ENCODE peak calls at places on chromosome 3, in six cellular contexts. One of them, this sample, is unnamed.
A peak's percentile ranks its signal among the peaks of the same experiment; 100 is the strongest.

GRCh38 chr3:52244061-52244628 is 1.4 kb upstream of the PPM1M start:
- DNase-seq in fibroblast of villous mesenchyme: peak; percentile 29
- DNase-seq in AG09319: no peak
- DNase-seq in HepG2: no peak
- DNase-seq in activated CD8-positive, alpha-beta T cell treated with anti-CD3 and anti-CD28 coated beads for 36 hours: peak; percentile 78
- DNase-seq in natural killer cell: peak; percentile 21
- DNase-seq in this sample: peak; percentile 58

GRCh38 chr3:161406594-161407555 is 35.6 kb upstream of the SPTSSB start:
- DNase-seq in fibroblast of villous mesenchyme: no peak
- DNase-seq in AG09319: no peak
- DNase-seq in HepG2: no peak
- DNase-seq in activated CD8-positive, alpha-beta T cell treated with anti-CD3 and anti-CD28 coated beads for 36 hours: peak; percentile 30
- DNase-seq in natural killer cell: no peak
- DNase-seq in this sample: no peak

GRCh38 chr3:129413687-129414506 is 14.5 kb downstream of the EFCAB12 start:
- DNase-seq in fibroblast of villous mesenchyme: peak; percentile 99
- DNase-seq in AG09319: peak; percentile 19
- DNase-seq in HepG2: peak; percentile 91
- DNase-seq in activated CD8-positive, alpha-beta T cell treated with anti-CD3 and anti-CD28 coated beads for 36 hours: no peak
- DNase-seq in natural killer cell: no peak
- DNase-seq in this sample: no peak

GRCh38 chr3:141387446-141388030 is 19.2 kb downstream of the ZBTB38 start:
- DNase-seq in fibroblast of villous mesenchyme: no peak
- DNase-seq in AG09319: no peak
- DNase-seq in HepG2: no peak
- DNase-seq in activated CD8-positive, alpha-beta T cell treated with anti-CD3 and anti-CD28 coated beads for 36 hours: no peak
- DNase-seq in natural killer cell: no peak
- DNase-seq in this sample: no peak

GRCh38 chr3:52032702-52033408 is 23.5 kb downstream of the DUSP7 start:
- DNase-seq in fibroblast of villous mesenchyme: no peak
- DNase-seq in AG09319: no peak
- DNase-seq in HepG2: no peak
- DNase-seq in activated CD8-positive, alpha-beta T cell treated with anti-CD3 and anti-CD28 coated beads for 36 hours: no peak
- DNase-seq in natural killer cell: no peak
- DNase-seq in this sample: no peak

GRCh38 chr3:17258823-17259436 is 374.2 kb downstream of the PLCL2 start:
- DNase-seq in fibroblast of villous mesenchyme: peak; percentile 41
- DNase-seq in AG09319: peak; percentile 8
- DNase-seq in HepG2: peak; percentile 14
- DNase-seq in activated CD8-positive, alpha-beta T cell treated with anti-CD3 and anti-CD28 coated beads for 36 hours: peak; percentile 21
- DNase-seq in natural killer cell: no peak
- DNase-seq in this sample: no peak

GRCh38 chr3:40713795-40714194 is 189.0 kb downstream of the ZNF621 start:
- DNase-seq in fibroblast of villous mesenchyme: no peak
- DNase-seq in AG09319: no peak
- DNase-seq in HepG2: no peak
- DNase-seq in activated CD8-positive, alpha-beta T cell treated with anti-CD3 and anti-CD28 coated beads for 36 hours: no peak
- DNase-seq in natural killer cell: no peak
- DNase-seq in this sample: no peak

GRCh38 chr3:69410301-69410700 is 24.4 kb upstream of the FRMD4B start:
- DNase-seq in fibroblast of villous mesenchyme: peak; percentile 64
- DNase-seq in AG09319: peak; percentile 22
- DNase-seq in HepG2: peak; percentile 48
- DNase-seq in activated CD8-positive, alpha-beta T cell treated with anti-CD3 and anti-CD28 coated beads for 36 hours: peak; percentile 86
- DNase-seq in natural killer cell: peak; percentile 43
- DNase-seq in this sample: no peak

GRCh38 chr3:45216210-45216609 is 9.9 kb downstream of the TMEM158 start:
- DNase-seq in fibroblast of villous mesenchyme: no peak
- DNase-seq in AG09319: no peak
- DNase-seq in HepG2: no peak
- DNase-seq in activated CD8-positive, alpha-beta T cell treated with anti-CD3 and anti-CD28 coated beads for 36 hours: no peak
- DNase-seq in natural killer cell: no peak
- DNase-seq in this sample: no peak

GRCh38 chr3:143951351-143951971 is 20.2 kb upstream of the DIPK2A start:
- DNase-seq in fibroblast of villous mesenchyme: peak; percentile 53
- DNase-seq in AG09319: no peak
- DNase-seq in HepG2: peak; percentile 34
- DNase-seq in activated CD8-positive, alpha-beta T cell treated with anti-CD3 and anti-CD28 coated beads for 36 hours: peak; percentile 58
- DNase-seq in natural killer cell: no peak
- DNase-seq in this sample: no peak

GRCh38 chr3:35295875-35296274 is 343.4 kb upstream of the ARPP21 start:
- DNase-seq in fibroblast of villous mesenchyme: no peak
- DNase-seq in AG09319: no peak
- DNase-seq in HepG2: no peak
- DNase-seq in activated CD8-positive, alpha-beta T cell treated with anti-CD3 and anti-CD28 coated beads for 36 hours: no peak
- DNase-seq in natural killer cell: no peak
- DNase-seq in this sample: no peak

GRCh38 chr3:103919327-103919726 is 1447.4 kb upstream of the ALCAM start:
- DNase-seq in fibroblast of villous mesenchyme: no peak
- DNase-seq in AG09319: no peak
- DNase-seq in HepG2: no peak
- DNase-seq in activated CD8-positive, alpha-beta T cell treated with anti-CD3 and anti-CD28 coated beads for 36 hours: no peak
- DNase-seq in natural killer cell: no peak
- DNase-seq in this sample: no peak

GRCh38 chr3:111729087-111729846 is 129.8 kb upstream of the PHLDB2 start:
- DNase-seq in fibroblast of villous mesenchyme: peak; percentile 74
- DNase-seq in AG09319: peak; percentile 66
- DNase-seq in HepG2: no peak
- DNase-seq in activated CD8-positive, alpha-beta T cell treated with anti-CD3 and anti-CD28 coated beads for 36 hours: no peak
- DNase-seq in natural killer cell: no peak
- DNase-seq in this sample: no peak

GRCh38 chr3:178112134-178112533 is 424.1 kb upstream of the KCNMB2 start:
- DNase-seq in fibroblast of villous mesenchyme: no peak
- DNase-seq in AG09319: no peak
- DNase-seq in HepG2: no peak
- DNase-seq in activated CD8-positive, alpha-beta T cell treated with anti-CD3 and anti-CD28 coated beads for 36 hours: peak; percentile 49
- DNase-seq in natural killer cell: no peak
- DNase-seq in this sample: no peak

GRCh38 chr3:69871256-69871655 is 128.3 kb upstream of the SAMMSON start:
- DNase-seq in fibroblast of villous mesenchyme: no peak
- DNase-seq in AG09319: no peak
- DNase-seq in HepG2: no peak
- DNase-seq in activated CD8-positive, alpha-beta T cell treated with anti-CD3 and anti-CD28 coated beads for 36 hours: no peak
- DNase-seq in natural killer cell: no peak
- DNase-seq in this sample: no peak

GRCh38 chr3:105365536-105366301 is 990 bp upstream of the ALCAM start:
- DNase-seq in fibroblast of villous mesenchyme: peak; percentile 64
- DNase-seq in AG09319: no peak
- DNase-seq in HepG2: no peak
- DNase-seq in activated CD8-positive, alpha-beta T cell treated with anti-CD3 and anti-CD28 coated beads for 36 hours: no peak
- DNase-seq in natural killer cell: no peak
- DNase-seq in this sample: no peak

GRCh38 chr3:27681249-27681748 is 40.8 kb downstream of the EOMES start:
- DNase-seq in fibroblast of villous mesenchyme: peak; percentile 80
- DNase-seq in AG09319: peak; percentile 77
- DNase-seq in HepG2: peak; percentile 74
- DNase-seq in activated CD8-positive, alpha-beta T cell treated with anti-CD3 and anti-CD28 coated beads for 36 hours: peak; percentile 16
- DNase-seq in natural killer cell: no peak
- DNase-seq in this sample: no peak

GRCh38 chr3:101091489-101091888 is 98.3 kb upstream of the ABI3BP start:
- DNase-seq in fibroblast of villous mesenchyme: no peak
- DNase-seq in AG09319: no peak
- DNase-seq in HepG2: peak; percentile 5
- DNase-seq in activated CD8-positive, alpha-beta T cell treated with anti-CD3 and anti-CD28 coated beads for 36 hours: no peak
- DNase-seq in natural killer cell: no peak
- DNase-seq in this sample: no peak

GRCh38 chr3:157329541-157329940 is 107.1 kb upstream of the PTX3 start:
- DNase-seq in fibroblast of villous mesenchyme: peak; percentile 28
- DNase-seq in AG09319: no peak
- DNase-seq in HepG2: no peak
- DNase-seq in activated CD8-positive, alpha-beta T cell treated with anti-CD3 and anti-CD28 coated beads for 36 hours: no peak
- DNase-seq in natural killer cell: no peak
- DNase-seq in this sample: no peak

GRCh38 chr3:105853801-105854432 is 14.9 kb downstream of the CBLB start:
- DNase-seq in fibroblast of villous mesenchyme: no peak
- DNase-seq in AG09319: no peak
- DNase-seq in HepG2: no peak
- DNase-seq in activated CD8-positive, alpha-beta T cell treated with anti-CD3 and anti-CD28 coated beads for 36 hours: peak; percentile 42
- DNase-seq in natural killer cell: no peak
- DNase-seq in this sample: peak; percentile 46

GRCh38 chr3:141362736-141363135 is 5.6 kb upstream of the ZBTB38 start:
- DNase-seq in fibroblast of villous mesenchyme: no peak
- DNase-seq in AG09319: no peak
- DNase-seq in HepG2: no peak
- DNase-seq in activated CD8-positive, alpha-beta T cell treated with anti-CD3 and anti-CD28 coated beads for 36 hours: no peak
- DNase-seq in natural killer cell: no peak
- DNase-seq in this sample: no peak

GRCh38 chr3:138440596-138440995 is 6.2 kb downstream of the ESYT3 start:
- DNase-seq in fibroblast of villous mesenchyme: no peak
- DNase-seq in AG09319: no peak
- DNase-seq in HepG2: no peak
- DNase-seq in activated CD8-positive, alpha-beta T cell treated with anti-CD3 and anti-CD28 coated beads for 36 hours: no peak
- DNase-seq in natural killer cell: no peak
- DNase-seq in this sample: no peak

GRCh38 chr3:139235192-139235591 is 108.6 kb upstream of the MRPS22 start:
- DNase-seq in fibroblast of villous mesenchyme: peak; percentile 10
- DNase-seq in AG09319: no peak
- DNase-seq in HepG2: no peak
- DNase-seq in activated CD8-positive, alpha-beta T cell treated with anti-CD3 and anti-CD28 coated beads for 36 hours: no peak
- DNase-seq in natural killer cell: no peak
- DNase-seq in this sample: no peak

GRCh38 chr3:177050466-177051237 is 146.6 kb downstream of the TBL1XR1 start:
- DNase-seq in fibroblast of villous mesenchyme: peak; percentile 88
- DNase-seq in AG09319: no peak
- DNase-seq in HepG2: peak; percentile 13
- DNase-seq in activated CD8-positive, alpha-beta T cell treated with anti-CD3 and anti-CD28 coated beads for 36 hours: no peak
- DNase-seq in natural killer cell: no peak
- DNase-seq in this sample: no peak

GRCh38 chr3:69306239-69307185 is 79.4 kb downstream of the FRMD4B start:
- DNase-seq in fibroblast of villous mesenchyme: peak; percentile 94
- DNase-seq in AG09319: peak; percentile 57
- DNase-seq in HepG2: peak; percentile 80
- DNase-seq in activated CD8-positive, alpha-beta T cell treated with anti-CD3 and anti-CD28 coated beads for 36 hours: peak; percentile 75
- DNase-seq in natural killer cell: peak; percentile 36
- DNase-seq in this sample: peak; percentile 20

GRCh38 chr3:134373278-134373941 is 837 bp downstream of the AMOTL2 start:
- DNase-seq in fibroblast of villous mesenchyme: peak; percentile 90
- DNase-seq in AG09319: peak; percentile 74
- DNase-seq in HepG2: peak; percentile 86
- DNase-seq in activated CD8-positive, alpha-beta T cell treated with anti-CD3 and anti-CD28 coated beads for 36 hours: no peak
- DNase-seq in natural killer cell: no peak
- DNase-seq in this sample: no peak

GRCh38 chr3:61162965-61163364 is 88.3 kb downstream of the FHIT start:
- DNase-seq in fibroblast of villous mesenchyme: no peak
- DNase-seq in AG09319: no peak
- DNase-seq in HepG2: no peak
- DNase-seq in activated CD8-positive, alpha-beta T cell treated with anti-CD3 and anti-CD28 coated beads for 36 hours: no peak
- DNase-seq in natural killer cell: no peak
- DNase-seq in this sample: no peak

GRCh38 chr3:186456636-186457265 is 87.4 kb downstream of the CRYGS start:
- DNase-seq in fibroblast of villous mesenchyme: no peak
- DNase-seq in AG09319: no peak
- DNase-seq in HepG2: no peak
- DNase-seq in activated CD8-positive, alpha-beta T cell treated with anti-CD3 and anti-CD28 coated beads for 36 hours: no peak
- DNase-seq in natural killer cell: no peak
- DNase-seq in this sample: no peak

GRCh38 chr3:169509780-169510179 is 153.7 kb downstream of the MECOM start:
- DNase-seq in fibroblast of villous mesenchyme: no peak
- DNase-seq in AG09319: no peak
- DNase-seq in HepG2: no peak
- DNase-seq in activated CD8-positive, alpha-beta T cell treated with anti-CD3 and anti-CD28 coated beads for 36 hours: no peak
- DNase-seq in natural killer cell: no peak
- DNase-seq in this sample: no peak

GRCh38 chr3:169505577-169506155 is 157.8 kb downstream of the MECOM start:
- DNase-seq in fibroblast of villous mesenchyme: no peak
- DNase-seq in AG09319: no peak
- DNase-seq in HepG2: peak; percentile 1
- DNase-seq in activated CD8-positive, alpha-beta T cell treated with anti-CD3 and anti-CD28 coated beads for 36 hours: no peak
- DNase-seq in natural killer cell: no peak
- DNase-seq in this sample: no peak

GRCh38 chr3:169510378-169510777 is 153.1 kb downstream of the MECOM start:
- DNase-seq in fibroblast of villous mesenchyme: no peak
- DNase-seq in AG09319: no peak
- DNase-seq in HepG2: no peak
- DNase-seq in activated CD8-positive, alpha-beta T cell treated with anti-CD3 and anti-CD28 coated beads for 36 hours: no peak
- DNase-seq in natural killer cell: no peak
- DNase-seq in this sample: no peak

GRCh38 chr3:169509359-169509758 is 154.2 kb downstream of the MECOM start:
- DNase-seq in fibroblast of villous mesenchyme: no peak
- DNase-seq in AG09319: no peak
- DNase-seq in HepG2: no peak
- DNase-seq in activated CD8-positive, alpha-beta T cell treated with anti-CD3 and anti-CD28 coated beads for 36 hours: peak; percentile 24
- DNase-seq in natural killer cell: no peak
- DNase-seq in this sample: no peak

GRCh38 chr3:169508426-169508825 is 155.1 kb downstream of the MECOM start:
- DNase-seq in fibroblast of villous mesenchyme: no peak
- DNase-seq in AG09319: no peak
- DNase-seq in HepG2: no peak
- DNase-seq in activated CD8-positive, alpha-beta T cell treated with anti-CD3 and anti-CD28 coated beads for 36 hours: no peak
- DNase-seq in natural killer cell: no peak
- DNase-seq in this sample: no peak
- TF ChIP-seq CTCF in fibroblast of villous mesenchyme: no peak
- TF ChIP-seq CTCF in AG09319: no peak
- TF ChIP-seq CTCF in HepG2: no peak
- TF ChIP-seq CTCF in activated CD8-positive, alpha-beta T cell treated with anti-CD3 and anti-CD28 coated beads for 36 hours: no peak
- TF ChIP-seq CTCF in natural killer cell: no peak
- TF ChIP-seq CTCF in this sample: no peak

DNA sequence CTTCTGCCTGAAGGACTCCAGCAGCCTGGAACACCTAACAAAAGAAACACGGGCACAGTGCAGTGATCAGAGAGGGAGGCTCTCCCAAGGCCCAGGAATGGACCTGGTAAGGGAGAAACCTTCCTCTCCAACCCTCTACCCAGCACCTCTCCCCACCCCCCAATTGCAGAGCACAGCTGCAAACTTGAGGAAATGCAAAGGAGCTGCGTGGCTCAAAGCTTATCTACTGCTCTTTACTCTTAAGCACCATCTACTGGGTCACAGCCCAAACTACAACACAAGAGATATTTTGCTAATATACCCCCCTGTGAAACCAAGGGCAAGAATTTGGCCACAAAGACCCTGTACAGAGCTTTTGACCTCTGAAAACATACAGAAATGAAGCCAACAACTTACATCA is 328.3 kb downstream of the OXSM start:
- DNase-seq in fibroblast of villous mesenchyme: no peak
- DNase-seq in AG09319: no peak
- DNase-seq in HepG2: no peak
- DNase-seq in activated CD8-positive, alpha-beta T cell treated with anti-CD3 and anti-CD28 coated beads for 36 hours: no peak
- DNase-seq in natural killer cell: no peak
- DNase-seq in this sample: no peak
- TF ChIP-seq CTCF in fibroblast of villous mesenchyme: no peak
- TF ChIP-seq CTCF in AG09319: no peak
- TF ChIP-seq CTCF in HepG2: no peak
- TF ChIP-seq CTCF in activated CD8-positive, alpha-beta T cell treated with anti-CD3 and anti-CD28 coated beads for 36 hours: no peak
- TF ChIP-seq CTCF in natural killer cell: no peak
- TF ChIP-seq CTCF in this sample: no peak

DNA sequence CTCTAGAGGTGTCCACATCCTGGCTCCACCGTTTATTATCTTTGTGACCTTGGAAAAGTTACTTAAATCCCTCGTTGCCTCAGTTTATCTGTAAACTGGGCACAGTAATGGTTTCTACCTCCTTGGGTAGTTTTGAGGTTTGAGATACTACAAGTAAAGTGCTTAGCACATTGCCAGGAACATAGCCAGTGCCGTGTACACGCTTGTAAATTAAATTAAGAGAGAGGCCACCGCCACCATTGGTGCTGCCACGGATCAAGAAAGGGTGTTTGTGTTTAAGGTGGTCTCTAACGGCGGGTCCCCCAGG is 5.8 kb upstream of the WNT7A start:
- DNase-seq in fibroblast of villous mesenchyme: no peak
- DNase-seq in AG09319: no peak
- DNase-seq in HepG2: no peak
- DNase-seq in activated CD8-positive, alpha-beta T cell treated with anti-CD3 and anti-CD28 coated beads for 36 hours: no peak
- DNase-seq in natural killer cell: no peak
- DNase-seq in this sample: no peak
- TF ChIP-seq CTCF in fibroblast of villous mesenchyme: no peak
- TF ChIP-seq CTCF in AG09319: no peak
- TF ChIP-seq CTCF in HepG2: no peak
- TF ChIP-seq CTCF in activated CD8-positive, alpha-beta T cell treated with anti-CD3 and anti-CD28 coated beads for 36 hours: peak; percentile 5
- TF ChIP-seq CTCF in natural killer cell: peak; percentile 7
- TF ChIP-seq CTCF in this sample: no peak

GRCh38 chr3:127822836-127823589 is 698 bp upstream of the MGLL start:
- DNase-seq in fibroblast of villous mesenchyme: no peak
- DNase-seq in AG09319: no peak
- DNase-seq in HepG2: no peak
- DNase-seq in activated CD8-positive, alpha-beta T cell treated with anti-CD3 and anti-CD28 coated beads for 36 hours: no peak
- DNase-seq in natural killer cell: no peak
- DNase-seq in this sample: peak; percentile 39
- TF ChIP-seq CTCF in fibroblast of villous mesenchyme: no peak
- TF ChIP-seq CTCF in AG09319: peak; percentile 35
- TF ChIP-seq CTCF in HepG2: no peak
- TF ChIP-seq CTCF in activated CD8-positive, alpha-beta T cell treated with anti-CD3 and anti-CD28 coated beads for 36 hours: no peak
- TF ChIP-seq CTCF in natural killer cell: no peak
- TF ChIP-seq CTCF in this sample: no peak